ENCODE peak calls at places on chromosome 1, in eight cellular contexts. R is glutamatergic neuron; J is BE2C; W is stromal cell of bone marrow; Q is GM04503; M is stimulated activated CD4-positive, alpha-beta T cell treated with anti-CD3 and anti-CD28 coated beads, Interleukin-2, amount 100 ng/mL, for 24 hours; O is tibial nerve; K is sigmoid colon. V is an unnamed sample.

GRCh38 chr1:175095978-175096611 is 28.5 kb downstream of the TNN start:
- DNase-seq in Q (no peak), J (no peak), M (no peak), W (no peak), K (no peak), R (no peak), O (no peak), V (no peak)

GRCh38 chr1:21261551-21262281 is 28.5 kb downstream of the ECE1 start:
- DNase-seq in R (no peak), M (no peak), Q (peak), W (peak), K (peak), O (peak), J (no peak), V (peak)

GRCh38 chr1:161473363-161473762 is 31.9 kb upstream of the FCGR2A start:
- DNase-seq in K (no peak), O (no peak), J (peak), R (peak), W (peak), M (no peak), Q (no peak), V (no peak)

GRCh38 chr1:118948796-118949195 is 39.3 kb downstream of the TBX15 start:
- DNase-seq in Q (no peak), O (no peak), M (no peak), R (no peak), K (no peak), J (no peak), W (no peak), V (no peak)

GRCh38 chr1:206674745-206675175 is 9.9 kb upstream of the MAPKAPK2 start:
- DNase-seq in Q (peak), W (peak), K (peak), M (no peak), J (no peak), R (no peak), O (no peak), V (peak)

GRCh38 chr1:229887043-229887822 is 179.8 kb upstream of the GALNT2 start:
- DNase-seq in Q (no peak), J (no peak), K (peak), W (no peak), O (no peak), R (no peak), M (no peak), V (no peak)

GRCh38 chr1:56376188-56376984 is 203.0 kb downstream of the PLPP3 start:
- DNase-seq in O (no peak), J (no peak), M (no peak), W (peak), R (no peak), K (peak), Q (peak), V (peak)

GRCh38 chr1:2163205-2163604 is 31.4 kb downstream of the FAAP20 start:
- DNase-seq in W (no peak), M (no peak), Q (no peak), K (no peak), R (no peak), J (no peak), O (no peak), V (no peak)

GRCh38 chr1:248421384-248421783 is 18.5 kb downstream of the OR2T1 start:
- DNase-seq in O (no peak), J (no peak), Q (no peak), K (no peak), M (no peak), R (no peak), W (no peak), V (no peak)

GRCh38 chr1:197918815-197919522 is 1.8 kb downstream of the LHX9 start:
- DNase-seq in K (no peak), J (no peak), W (no peak), O (no peak), R (no peak), M (no peak), Q (no peak), V (no peak)

V was measured in uterus.